ENCODE peak calls at places on chromosome 18, in eight cellular contexts. W is hepatocyte, K is HL-60, T is mammary epithelial cell, Z is cardiac muscle cell, Y is kidney, S is neural progenitor cell, V is left ventricle myocardium inferior. O is an unnamed sample.

GRCh38 chr18:55998071-55998522 is 410.1 kb upstream of the TCF4 start:
- DNase-seq in W (peak), K (no peak), T (peak), Z (peak), Y (no peak), S (peak), V (no peak), O (no peak)

GRCh38 chr18:12779043-12779442 is 76.2 kb downstream of the PSMG2 start:
- DNase-seq in W (no peak), K (no peak), T (no peak), Z (no peak), Y (no peak), S (no peak), V (no peak), O (no peak)

GRCh38 chr18:70499218-70499691 is 210.4 kb downstream of the SOCS6 start:
- DNase-seq in W (no peak), K (no peak), T (no peak), Z (no peak), Y (no peak), S (no peak), V (no peak), O (no peak)

GRCh38 chr18:32469190-32469611 is 1.5 kb downstream of the GAREM1 start:
- DNase-seq in W (peak), K (no peak), T (peak), Z (peak), Y (peak), S (peak), V (peak), O (no peak)

GRCh38 chr18:21672868-21673267 is 31.7 kb downstream of the ABHD3 start:
- DNase-seq in W (peak), K (no peak), T (peak), Z (no peak), Y (no peak), S (no peak), V (peak), O (no peak)

GRCh38 chr18:6465281-6465680 is 50.6 kb upstream of the L3MBTL4 start:
- DNase-seq in W (no peak), K (no peak), T (no peak), Z (no peak), Y (no peak), S (no peak), V (no peak), O (no peak)

GRCh38 chr18:30957086-30957485 is 85.5 kb downstream of the DSC3 start:
- DNase-seq in W (no peak), K (no peak), T (peak), Z (no peak), Y (no peak), S (no peak), V (no peak), O (no peak)

GRCh38 chr18:80009661-80010550 is 21.5 kb upstream of the TXNL4A start:
- DNase-seq in W (peak), K (no peak), T (peak), Z (no peak), Y (no peak), S (no peak), V (peak), O (no peak)

GRCh38 chr18:41870817-41871216 is 84.2 kb upstream of the PIK3C3 start:
- DNase-seq in W (no peak), K (no peak), T (peak), Z (no peak), Y (no peak), S (no peak), V (no peak), O (no peak)

GRCh38 chr18:26462304-26462703 is 86.0 kb downstream of the KCTD1 start:
- DNase-seq in W (no peak), K (no peak), T (no peak), Z (no peak), Y (no peak), S (no peak), V (no peak), O (no peak)

GRCh38 chr18:70464343-70465114 is 175.7 kb downstream of the SOCS6 start:
- DNase-seq in W (peak), K (peak), T (peak), Z (peak), Y (peak), S (peak), V (peak), O (peak)

DNA sequence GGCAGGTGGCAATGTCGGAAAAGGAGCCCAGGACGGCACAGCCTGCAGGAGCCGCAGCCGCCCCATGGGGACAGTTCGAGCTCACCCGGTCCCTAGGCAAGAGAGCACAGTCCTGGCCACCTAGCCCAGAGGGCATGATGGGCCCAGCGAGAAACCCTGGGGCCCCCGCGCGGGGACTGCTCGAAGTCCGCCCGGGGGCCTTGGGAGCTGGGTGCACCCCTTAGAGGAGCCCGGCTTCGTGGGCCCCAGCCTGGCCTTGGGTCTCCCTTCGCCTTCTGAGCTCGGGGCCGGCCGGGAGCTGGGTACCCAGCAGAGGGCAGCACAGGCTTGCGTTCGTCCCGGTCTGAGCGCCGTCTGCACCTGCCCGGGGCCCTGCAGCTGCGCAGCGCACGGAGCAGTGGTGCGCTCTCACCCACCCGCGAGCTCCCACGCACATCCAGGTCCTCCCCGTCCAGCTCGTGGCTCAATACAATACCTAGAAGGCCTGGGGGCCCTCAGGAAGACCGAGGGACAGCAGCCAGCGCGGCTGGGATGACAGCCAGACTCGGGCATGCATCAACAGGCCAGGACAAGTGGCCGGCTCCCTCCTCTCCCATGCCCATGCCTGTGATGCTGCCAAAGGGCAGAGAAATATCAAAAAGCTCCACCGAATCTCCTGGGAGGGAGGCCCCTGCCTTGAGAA is 96.2 kb upstream of the ZNF532 start:
- DNase-seq in W (peak), K (peak), T (peak), Z (peak), Y (peak), S (peak), V (peak), O (peak)
- TF ChIP-seq CTCF in W (peak), K (peak), T (peak), Z (peak), Y (peak), S (peak), V (peak), O (peak)

DNA sequence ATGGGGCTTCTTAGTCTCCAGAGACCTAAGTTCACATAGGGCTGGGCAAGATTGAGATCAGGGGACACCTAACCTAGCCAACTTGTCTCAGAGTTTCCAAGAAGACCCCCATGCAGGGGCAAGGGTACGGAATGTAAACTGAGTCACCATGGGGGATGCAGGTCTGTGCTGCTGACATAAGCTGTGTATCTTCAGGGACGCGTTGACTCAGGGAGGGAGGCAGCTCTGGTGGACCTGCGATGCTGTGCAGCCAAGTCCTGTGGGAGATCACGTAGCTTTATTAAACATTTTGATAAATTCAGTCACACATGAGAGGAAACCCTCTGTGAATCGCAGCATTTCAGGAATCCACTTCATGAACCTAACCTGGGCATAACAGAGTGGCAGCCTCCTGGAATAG is 216.0 kb downstream of the ANKRD30B start:
- DNase-seq in W (no peak), K (no peak), T (no peak), Z (no peak), Y (no peak), S (no peak), V (no peak), O (no peak)
- TF ChIP-seq CTCF in W (no peak), K (no peak), T (no peak), Z (no peak), Y (no peak), S (no peak), V (no peak), O (no peak)

DNA sequence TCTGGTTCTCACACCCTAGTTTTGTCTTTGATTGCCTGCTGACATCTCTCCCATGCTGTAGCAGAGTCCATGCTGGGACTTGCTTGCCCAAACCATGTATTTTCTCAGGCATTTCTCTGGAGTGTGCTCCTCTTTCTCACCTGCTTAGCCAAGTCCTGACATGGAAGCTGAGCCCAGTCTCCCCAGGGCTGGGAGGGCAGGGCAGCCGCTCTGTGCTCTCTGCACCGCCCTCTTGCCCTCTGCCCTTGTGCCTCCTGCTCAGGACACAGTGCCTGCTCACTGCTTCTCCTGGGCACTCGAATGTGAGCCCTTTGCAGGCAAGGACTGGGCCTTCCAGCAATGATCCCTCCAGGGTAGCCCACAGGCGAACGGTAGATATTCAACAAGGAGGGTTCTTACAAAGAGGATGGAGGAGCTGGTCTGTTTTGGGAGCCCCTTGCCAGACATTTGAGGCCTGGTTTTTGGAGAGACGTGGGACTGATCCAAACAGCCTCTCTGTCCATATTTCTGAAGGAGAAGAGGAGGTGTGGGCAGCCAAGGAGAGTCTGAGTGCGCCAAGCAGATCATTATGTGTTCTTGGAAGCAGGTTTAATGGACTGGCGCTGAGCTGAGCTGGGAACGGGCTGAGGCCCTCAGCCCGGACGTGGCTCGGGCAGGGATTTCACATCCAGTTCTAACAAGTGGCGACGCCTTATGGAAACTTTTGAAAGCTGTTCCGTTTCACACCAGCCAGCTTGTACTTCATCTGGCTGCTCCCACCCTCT is 4.0 kb downstream of the SLC14A2 start:
- DNase-seq in W (peak), K (no peak), T (no peak), Z (no peak), Y (peak), S (no peak), V (peak), O (no peak)
- TF ChIP-seq CTCF in W (no peak), K (no peak), T (no peak), Z (no peak), Y (no peak), S (no peak), V (no peak), O (no peak)

DNA sequence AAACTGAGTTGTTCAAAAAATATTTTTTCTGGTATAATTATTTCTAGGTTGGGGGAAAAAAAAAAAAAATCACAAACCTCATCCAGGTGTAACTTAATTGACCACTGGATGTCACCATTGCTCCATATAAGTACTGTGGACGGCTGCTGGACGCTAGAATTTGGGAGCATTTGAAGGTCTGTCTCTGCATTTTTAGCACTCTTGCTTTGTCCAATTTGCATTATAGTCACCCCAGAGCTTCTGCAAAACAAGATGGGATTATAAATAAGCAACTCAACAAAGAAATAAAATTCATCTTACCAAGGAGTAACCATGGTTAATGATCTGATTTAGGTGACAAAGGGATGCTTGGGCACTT is 83.7 kb downstream of the HRH4 start:
- DNase-seq in W (peak), K (peak), T (peak), Z (peak), Y (no peak), S (peak), V (no peak), O (no peak)
- TF ChIP-seq CTCF in W (peak), K (peak), T (peak), Z (peak), Y (peak), S (peak), V (peak), O (peak)

GRCh38 chr18:59822612-59823275 is 77.1 kb upstream of the PMAIP1 start:
- DNase-seq in W (no peak), K (no peak), T (no peak), Z (no peak), Y (no peak), S (no peak), V (no peak), O (no peak)

GRCh38 chr18:59821983-59822382 is 77.8 kb upstream of the PMAIP1 start:
- DNase-seq in W (no peak), K (no peak), T (no peak), Z (no peak), Y (no peak), S (no peak), V (no peak), O (no peak)

GRCh38 chr18:59818769-59819168 is 81.0 kb upstream of the PMAIP1 start:
- DNase-seq in W (no peak), K (no peak), T (no peak), Z (no peak), Y (no peak), S (no peak), V (no peak), O (no peak)

GRCh38 chr18:59820663-59821062 is 79.1 kb upstream of the PMAIP1 start:
- DNase-seq in W (no peak), K (no peak), T (no peak), Z (no peak), Y (no peak), S (no peak), V (no peak), O (no peak)

DNA sequence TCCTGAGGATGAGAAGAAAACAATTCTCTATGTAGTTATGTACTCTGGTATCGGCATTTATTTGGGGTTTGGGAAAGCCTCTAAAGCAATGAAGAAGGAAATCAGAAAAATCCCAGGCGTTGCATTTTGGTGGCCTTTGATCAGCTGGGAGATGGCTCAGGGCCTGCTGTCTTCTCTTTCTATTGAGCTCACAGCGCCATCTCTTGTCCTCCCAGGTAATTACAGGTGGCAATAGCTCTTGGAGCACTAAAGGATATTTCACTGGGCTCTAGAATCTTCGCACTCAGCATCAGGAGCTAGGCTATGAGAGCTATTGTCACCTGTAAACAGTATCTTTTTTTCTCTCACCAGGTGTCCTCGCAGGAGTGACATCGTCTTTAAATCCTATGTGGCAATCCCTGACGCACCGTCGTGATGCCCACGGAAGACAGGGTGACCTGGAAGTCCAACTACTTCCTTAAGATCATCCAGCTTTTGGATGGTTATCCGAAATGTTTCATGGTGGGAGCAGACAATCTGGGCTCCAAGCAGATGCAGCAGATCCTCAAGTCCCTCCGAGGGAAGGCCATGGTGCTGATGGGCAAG is 76.1 kb upstream of the PMAIP1 start:
- DNase-seq in W (peak), K (no peak), T (peak), Z (peak), Y (no peak), S (peak), V (peak), O (no peak)
- TF ChIP-seq CTCF in W (peak), K (peak), T (peak), Z (peak), Y (peak), S (peak), V (peak), O (peak)

GRCh38 chr18:73812423-73812822 is 335.2 kb downstream of the FBXO15 start:
- DNase-seq in W (no peak), K (no peak), T (no peak), Z (no peak), Y (no peak), S (no peak), V (no peak), O (no peak)

GRCh38 chr18:73805991-73806390 is 341.6 kb downstream of the FBXO15 start:
- DNase-seq in W (no peak), K (no peak), T (no peak), Z (no peak), Y (no peak), S (no peak), V (no peak), O (no peak)

DNA sequence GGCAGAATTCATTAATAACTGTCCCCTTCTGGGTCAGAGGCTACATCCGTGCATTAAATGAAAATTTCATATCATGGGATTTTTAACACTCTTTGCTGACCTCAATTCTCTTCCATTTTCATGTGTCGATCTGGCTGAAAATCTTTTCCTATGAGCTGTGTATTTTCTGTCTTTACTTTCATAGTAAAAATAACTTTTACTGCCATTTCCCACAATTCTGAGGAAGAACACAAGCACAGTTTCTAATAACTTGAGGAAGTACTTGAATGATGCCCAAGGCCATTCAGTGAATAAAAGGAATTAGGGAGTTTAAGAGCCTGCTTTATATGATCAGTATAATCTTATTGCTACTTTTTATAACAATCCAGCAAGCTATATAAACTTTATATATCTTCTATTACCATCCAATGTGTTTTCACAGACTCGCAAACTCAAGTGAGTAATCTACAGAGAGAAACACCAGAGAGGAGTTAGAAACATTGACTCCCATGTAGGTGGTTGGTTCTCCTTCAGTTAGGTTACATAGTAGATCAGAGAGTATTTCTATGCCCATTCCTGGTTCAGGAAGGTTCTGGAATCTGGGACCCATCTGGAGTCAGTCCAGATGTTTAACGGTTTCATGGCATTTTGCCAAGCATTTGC is 340.0 kb downstream of the FBXO15 start:
- DNase-seq in W (no peak), K (no peak), T (no peak), Z (no peak), Y (no peak), S (no peak), V (no peak), O (no peak)
- TF ChIP-seq CTCF in W (no peak), K (no peak), T (no peak), Z (no peak), Y (no peak), S (no peak), V (no peak), O (no peak)

GRCh38 chr18:62844850-62845643 is 129.7 kb downstream of the PHLPP1 start:
- DNase-seq in W (no peak), K (no peak), T (no peak), Z (no peak), Y (no peak), S (no peak), V (no peak), O (no peak)
- TF ChIP-seq CTCF in W (no peak), K (no peak), T (no peak), Z (no peak), Y (no peak), S (no peak), V (no peak), O (no peak)

GRCh38 chr18:63339920-63340484 is 20.4 kb upstream of the BCL2 start:
- DNase-seq in W (peak), K (no peak), T (no peak), Z (peak), Y (no peak), S (peak), V (no peak), O (no peak)
- TF ChIP-seq CTCF in W (peak), K (peak), T (peak), Z (peak), Y (peak), S (peak), V (peak), O (peak)

DNA sequence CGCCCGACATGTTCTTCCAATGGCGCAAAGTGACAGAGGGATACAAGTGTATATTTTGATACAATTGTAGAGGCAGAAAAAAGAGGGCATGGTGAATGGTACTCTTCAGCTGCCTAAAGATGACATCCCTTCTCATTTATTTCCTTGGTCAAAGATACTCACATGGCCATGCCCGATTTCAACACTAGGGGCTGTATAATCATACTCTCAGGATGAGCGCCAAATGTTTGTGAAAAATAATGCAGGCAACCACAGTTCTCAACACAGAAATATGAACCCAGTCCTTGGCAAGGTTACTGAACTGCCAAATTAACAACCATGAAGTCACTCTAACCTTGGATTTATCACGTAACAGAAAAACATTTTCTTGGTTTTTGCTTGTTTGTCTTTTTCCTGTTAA is 204.4 kb downstream of the CCDC102B start:
- DNase-seq in W (no peak), K (no peak), T (no peak), Z (no peak), Y (no peak), S (peak), V (no peak), O (no peak)
- TF ChIP-seq CTCF in W (no peak), K (no peak), T (peak), Z (no peak), Y (no peak), S (peak), V (peak), O (no peak)

GRCh38 chr18:36074435-36074834 is 7.1 kb upstream of the RPRD1A start:
- DNase-seq in W (no peak), K (no peak), T (no peak), Z (no peak), Y (no peak), S (no peak), V (no peak), O (no peak)

GRCh38 chr18:36078751-36079529 is 11.6 kb upstream of the RPRD1A start:
- DNase-seq in W (no peak), K (no peak), T (peak), Z (no peak), Y (no peak), S (no peak), V (no peak), O (no peak)

GRCh38 chr18:36073676-36074075 is 6.3 kb upstream of the RPRD1A start:
- DNase-seq in W (no peak), K (no peak), T (no peak), Z (no peak), Y (no peak), S (no peak), V (no peak), O (no peak)

GRCh38 chr18:36075862-36076587 is 8.7 kb upstream of the RPRD1A start:
- DNase-seq in W (peak), K (peak), T (peak), Z (no peak), Y (no peak), S (no peak), V (no peak), O (no peak)
- TF ChIP-seq CTCF in W (no peak), K (no peak), T (no peak), Z (no peak), Y (no peak), S (no peak), V (no peak), O (no peak)